ENCODE peak calls at places on chromosome 5, in five cellular contexts. One of them, this sample, is unnamed.

GRCh38 chr5:128264567-128264966 is 181.0 kb downstream of the SLC12A2 start:
- DNase-seq in CD8-positive, alpha-beta memory T cell: no peak
- DNase-seq in osteoblast: no peak
- DNase-seq in tibial artery: no peak
- DNase-seq in PC-9: no peak
- DNase-seq in this sample: no peak

GRCh38 chr5:106331415-106331814 is 1339.3 kb downstream of the EFNA5 start:
- DNase-seq in CD8-positive, alpha-beta memory T cell: no peak
- DNase-seq in osteoblast: peak; percentile 9
- DNase-seq in tibial artery: no peak
- DNase-seq in PC-9: no peak
- DNase-seq in this sample: no peak

GRCh38 chr5:29462261-29462660 is 1731.2 kb upstream of the CDH6 start:
- DNase-seq in CD8-positive, alpha-beta memory T cell: no peak
- DNase-seq in osteoblast: no peak
- DNase-seq in tibial artery: no peak
- DNase-seq in PC-9: no peak
- DNase-seq in this sample: no peak

GRCh38 chr5:149679876-149680809 is 50.0 kb upstream of the PPARGC1B start:
- DNase-seq in CD8-positive, alpha-beta memory T cell: no peak
- DNase-seq in osteoblast: no peak
- DNase-seq in tibial artery: no peak
- DNase-seq in PC-9: no peak
- DNase-seq in this sample: no peak

GRCh38 chr5:140317859-140318258 is 15.0 kb upstream of the PFDN1 start:
- DNase-seq in CD8-positive, alpha-beta memory T cell: no peak
- DNase-seq in osteoblast: peak; percentile 92
- DNase-seq in tibial artery: no peak
- DNase-seq in PC-9: peak; percentile 34
- DNase-seq in this sample: no peak

GRCh38 chr5:75049581-75050274 is 2.6 kb downstream of the GCNT4 start:
- DNase-seq in CD8-positive, alpha-beta memory T cell: peak; percentile 40
- DNase-seq in osteoblast: peak; percentile 88
- DNase-seq in tibial artery: no peak
- DNase-seq in PC-9: peak; percentile 67
- DNase-seq in this sample: no peak

GRCh38 chr5:40688127-40688756 is 8.5 kb downstream of the PTGER4 start:
- DNase-seq in CD8-positive, alpha-beta memory T cell: peak; percentile 72
- DNase-seq in osteoblast: peak; percentile 85
- DNase-seq in tibial artery: peak; percentile 88
- DNase-seq in PC-9: peak; percentile 80
- DNase-seq in this sample: peak; percentile 75

GRCh38 chr5:75405296-75405695 is 68.3 kb downstream of the HMGCR start:
- DNase-seq in CD8-positive, alpha-beta memory T cell: no peak
- DNase-seq in osteoblast: no peak
- DNase-seq in tibial artery: no peak
- DNase-seq in PC-9: peak; percentile 52
- DNase-seq in this sample: no peak

GRCh38 chr5:140273401-140273877 is 29.5 kb downstream of the PFDN1 start:
- DNase-seq in CD8-positive, alpha-beta memory T cell: no peak
- DNase-seq in osteoblast: no peak
- DNase-seq in tibial artery: no peak
- DNase-seq in PC-9: no peak
- DNase-seq in this sample: peak; percentile 61

GRCh38 chr5:14429102-14429501 is 152.5 kb upstream of the OTULINL start:
- DNase-seq in CD8-positive, alpha-beta memory T cell: no peak
- DNase-seq in osteoblast: no peak
- DNase-seq in tibial artery: no peak
- DNase-seq in PC-9: no peak
- DNase-seq in this sample: no peak

GRCh38 chr5:38672059-38672791 is 115.8 kb upstream of the LIFR start:
- DNase-seq in CD8-positive, alpha-beta memory T cell: no peak
- DNase-seq in osteoblast: no peak
- DNase-seq in tibial artery: no peak
- DNase-seq in PC-9: peak; percentile 56
- DNase-seq in this sample: no peak

GRCh38 chr5:43363445-43364152 is 48.6 kb downstream of the CCL28 start:
- DNase-seq in CD8-positive, alpha-beta memory T cell: no peak
- DNase-seq in osteoblast: no peak
- DNase-seq in tibial artery: no peak
- DNase-seq in PC-9: no peak
- DNase-seq in this sample: no peak

GRCh38 chr5:157528036-157528632 is 47.4 kb downstream of the ADAM19 start:
- DNase-seq in CD8-positive, alpha-beta memory T cell: no peak
- DNase-seq in osteoblast: no peak
- DNase-seq in tibial artery: peak; percentile 44
- DNase-seq in PC-9: no peak
- DNase-seq in this sample: no peak

GRCh38 chr5:148990817-148991216 is 72.0 kb downstream of the SH3TC2 start:
- DNase-seq in CD8-positive, alpha-beta memory T cell: no peak
- DNase-seq in osteoblast: no peak
- DNase-seq in tibial artery: no peak
- DNase-seq in PC-9: no peak
- DNase-seq in this sample: no peak

GRCh38 chr5:54741711-54742110 is 224.2 kb downstream of the SNX18 start:
- DNase-seq in CD8-positive, alpha-beta memory T cell: no peak
- DNase-seq in osteoblast: no peak
- DNase-seq in tibial artery: no peak
- DNase-seq in PC-9: no peak
- DNase-seq in this sample: no peak
- H3K27ac ChIP-seq in CD8-positive, alpha-beta memory T cell: no peak overlapping the region
- H3K27ac ChIP-seq in osteoblast: peak overlapping the region; percentile 95
- H3K27ac ChIP-seq in tibial artery: no peak overlapping the region
- H3K27ac ChIP-seq in PC-9: peak overlapping the region; percentile 88
- H3K27ac ChIP-seq in this sample: no peak overlapping the region

GRCh38 chr5:124634228-124634819 is 112.1 kb downstream of the ZNF608 start:
- DNase-seq in CD8-positive, alpha-beta memory T cell: no peak
- DNase-seq in osteoblast: peak; percentile 81
- DNase-seq in tibial artery: no peak
- DNase-seq in PC-9: peak; percentile 67
- DNase-seq in this sample: no peak
- H3K36me3 ChIP-seq in CD8-positive, alpha-beta memory T cell: no peaks in the 10 kb centered on the region
- H3K36me3 ChIP-seq in osteoblast: no peaks in the 10 kb centered on the region
- H3K36me3 ChIP-seq in tibial artery: no peaks in the 10 kb centered on the region
- H3K36me3 ChIP-seq in PC-9: no peaks in the 10 kb centered on the region
- H3K36me3 ChIP-seq in this sample: peaks cover 4% of the 10 kb centered on the region

DNA sequence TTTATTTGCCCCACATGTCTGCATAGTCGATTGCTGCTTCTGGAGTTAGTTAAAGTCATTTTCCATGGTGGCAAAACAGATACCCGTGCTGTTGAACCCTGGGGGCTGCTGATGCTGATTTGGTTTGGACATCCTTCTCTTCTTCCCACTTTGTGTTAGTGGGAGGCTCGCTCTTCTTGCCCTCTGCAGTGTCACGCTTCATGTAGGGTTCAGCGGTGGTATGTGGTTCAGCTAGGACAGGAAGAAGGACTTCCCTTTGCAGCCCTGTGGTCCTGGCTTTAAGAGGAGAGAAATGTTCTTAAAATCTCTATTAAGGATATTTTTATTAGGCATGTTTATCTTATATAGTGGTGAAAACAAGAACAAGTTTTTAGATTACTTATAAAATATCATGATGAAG is 36.2 kb downstream of the SLC36A1 start:
- DNase-seq in CD8-positive, alpha-beta memory T cell: no peak
- DNase-seq in osteoblast: peak; percentile 25
- DNase-seq in tibial artery: no peak
- DNase-seq in PC-9: no peak
- DNase-seq in this sample: no peak
- H3K27ac ChIP-seq in CD8-positive, alpha-beta memory T cell: no peak overlapping the region
- H3K27ac ChIP-seq in osteoblast: no peak overlapping the region
- H3K27ac ChIP-seq in tibial artery: no peak overlapping the region
- H3K27ac ChIP-seq in PC-9: no peak overlapping the region
- H3K27ac ChIP-seq in this sample: peak overlapping the region; percentile 77

DNA sequence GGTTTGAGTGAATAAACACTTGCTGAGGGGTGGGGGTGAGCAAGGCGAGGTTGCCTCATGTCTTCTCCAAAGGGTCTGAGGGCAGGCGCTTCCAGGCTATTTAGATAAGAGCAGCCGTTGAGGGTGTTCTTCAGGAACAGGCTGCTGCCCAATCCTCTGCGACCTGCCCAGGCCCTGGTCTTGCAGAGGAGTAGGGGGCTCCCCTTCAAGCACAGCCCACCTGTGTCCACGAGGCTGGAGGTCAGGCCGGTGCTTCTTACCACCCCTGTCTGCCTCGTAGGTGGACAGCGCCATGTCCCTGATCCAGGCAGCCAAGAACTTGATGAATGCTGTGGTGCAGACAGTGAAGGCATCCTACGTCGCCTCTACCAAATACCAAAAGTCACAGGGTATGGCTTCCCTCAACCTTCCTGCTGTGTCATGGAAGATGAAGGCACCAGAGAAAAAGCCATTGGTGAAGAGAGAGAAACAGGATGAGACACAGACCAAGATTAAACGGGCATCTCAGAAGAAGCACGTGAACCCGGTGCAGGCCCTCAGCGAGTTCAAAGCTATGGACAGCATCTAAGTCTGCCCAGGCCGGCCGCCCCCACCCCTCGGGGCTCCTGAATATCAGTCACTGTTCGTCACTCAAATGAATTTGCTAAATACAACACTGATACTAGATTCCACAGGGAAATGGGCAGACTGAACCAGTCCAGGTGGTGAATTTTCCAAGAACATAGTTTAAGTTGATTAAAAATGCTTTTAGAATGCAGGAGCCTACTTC is 58.6 kb upstream of the LRRTM2 start:
- DNase-seq in CD8-positive, alpha-beta memory T cell: no peak
- DNase-seq in osteoblast: no peak
- DNase-seq in tibial artery: no peak
- DNase-seq in PC-9: no peak
- DNase-seq in this sample: no peak
- H3K36me3 ChIP-seq in CD8-positive, alpha-beta memory T cell: no peaks in the 10 kb centered on the region
- H3K36me3 ChIP-seq in osteoblast: peaks cover 80% of the 10 kb centered on the region
- H3K36me3 ChIP-seq in tibial artery: peaks cover 49% of the 10 kb centered on the region
- H3K36me3 ChIP-seq in PC-9: peaks cover 36% of the 10 kb centered on the region
- H3K36me3 ChIP-seq in this sample: peaks cover 78% of the 10 kb centered on the region